ENCODE peak calls at places on chromosomes 12 and 14, in eight cellular contexts. E is activated CD4-positive, alpha-beta T cell treated with anti-CD3 and anti-CD28 coated beads for 4 hours; F is GM03348; S is stimulated activated CD8-positive, alpha-beta memory T cell treated with anti-CD3 and anti-CD28 coated beads, Interleukin-15, amount 100 ng/mL, for 48 hours; M is D341Med; H is stimulated activated CD4-positive, alpha-beta T cell treated with anti-CD3 and anti-CD28 coated beads, Interleukin-2, amount 100 ng/mL, for 48 hours; Y is choroid plexus epithelial cell; N is amniotic stem cell. G is an unnamed sample.

GRCh38 chr12:51751657-51752056 is 96.9 kb downstream of the FIGNL2 start:
- DNase-seq in E (no peak), F (no peak), S (no peak), M (no peak), H (no peak), Y (no peak), N (no peak), G (no peak)

GRCh38 chr12:1204581-1205121 is 213.6 kb downstream of the ERC1 start:
- DNase-seq in E (no peak), F (peak; percentile 13), S (no peak), M (no peak), H (no peak), Y (peak; percentile 56), N (no peak), G (no peak)

GRCh38 chr12:89339531-89339930 is 12.8 kb downstream of the DUSP6 start:
- DNase-seq in E (no peak), F (no peak), S (no peak), M (no peak), H (no peak), Y (no peak), N (no peak), G (no peak)

GRCh38 chr14:67537736-67538135 is 4.6 kb downstream of the PLEKHH1 start:
- DNase-seq in E (no peak), F (no peak), S (no peak), M (no peak), H (no peak), Y (no peak), N (no peak), G (no peak)

GRCh38 chr14:65392296-65392695 is 20.2 kb upstream of the FUT8 start:
- DNase-seq in E (no peak), F (no peak), S (no peak), M (no peak), H (no peak), Y (no peak), N (no peak), G (no peak)

GRCh38 chr12:104669057-104669770 is 212.5 kb downstream of the CHST11 start:
- DNase-seq in E (no peak), F (no peak), S (no peak), M (peak; percentile 46), H (no peak), Y (no peak), N (no peak), G (no peak)

GRCh38 chr12:82740129-82741000 is 53.7 kb downstream of the TMTC2 start:
- DNase-seq in E (no peak), F (peak; percentile 69), S (no peak), M (no peak), H (no peak), Y (peak; percentile 91), N (peak; percentile 14), G (no peak)

GRCh38 chr14:68790656-68791077 is 2.2 kb downstream of the ZFP36L1 start:
- DNase-seq in E (peak; percentile 62), F (no peak), S (peak; percentile 72), M (no peak), H (peak; percentile 61), Y (no peak), N (no peak), G (no peak)

GRCh38 chr12:79776111-79776510 is 85.3 kb upstream of the PAWR start:
- DNase-seq in E (no peak), F (peak; percentile 32), S (no peak), M (no peak), H (no peak), Y (peak; percentile 90), N (no peak), G (no peak)

GRCh38 chr14:61280526-61281185 is 482 bp downstream of the TMEM30B start:
- DNase-seq in E (peak; percentile 80), F (peak; percentile 58), S (peak; percentile 66), M (no peak), H (peak; percentile 74), Y (peak; percentile 35), N (peak; percentile 19), G (no peak)

GRCh38 chr14:54471641-54472040 is 17.1 kb downstream of the GMFB start:
- DNase-seq in E (no peak), F (no peak), S (no peak), M (no peak), H (no peak), Y (no peak), N (no peak), G (no peak)

GRCh38 chr14:89417469-89418225 is 614 bp upstream of the FOXN3 start:
- DNase-seq in E (peak; percentile 60), F (peak; percentile 59), S (no peak), M (peak; percentile 70), H (peak; percentile 46), Y (peak; percentile 60), N (peak; percentile 23), G (peak; percentile 30)